ENCODE peak calls at places on chromosomes 12 and 14, in nine cellular contexts. S is stimulated activated CD8-positive, alpha-beta memory T cell treated with anti-CD3 and anti-CD28 coated beads, Interleukin-4, amount 100 ng/mL, for 1 hour; G is RWPE2; L is dorsolateral prefrontal cortex; Q is amniotic stem cell; I is D341Med; Y is G401; V is omental fat pad; D is non-pigmented ciliary epithelial cell. P is an unnamed sample.

GRCh38 chr14:102875652-102876051 is 46.8 kb upstream of the AMN start:
- DNase-seq in V (no peak), I (no peak), G (no peak), Y (no peak), D (no peak), Q (no peak), L (no peak), S (no peak), P (no peak)

GRCh38 chr14:89669209-89669608 is 252.2 kb upstream of the FOXN3 start:
- DNase-seq in Q (no peak), G (no peak), I (no peak), D (no peak), Y (no peak), L (peak; percentile 47), V (no peak), S (no peak), P (no peak)

GRCh38 chr12:8664228-8664963 is 1.8 kb upstream of the MFAP5 start:
- DNase-seq in Q (no peak), G (no peak), S (no peak), Y (peak; percentile 61), I (no peak), D (no peak), L (no peak), V (no peak), P (no peak)

GRCh38 chr14:19801118-19801464 is 2.5 kb upstream of the OR4N2 start:
- DNase-seq in Y (no peak), V (no peak), D (no peak), I (no peak), S (no peak), L (no peak), Q (no peak), G (no peak), P (no peak)

GRCh38 chr12:71201136-71201679 is 43.4 kb upstream of the TSPAN8 start:
- DNase-seq in S (no peak), I (no peak), D (no peak), L (no peak), V (no peak), G (no peak), Q (no peak), Y (no peak), P (no peak)

GRCh38 chr12:32889073-32889760 is 7.4 kb downstream of the PKP2 start:
- DNase-seq in Y (no peak), D (no peak), L (no peak), Q (no peak), S (no peak), G (no peak), I (no peak), V (no peak), P (no peak)

GRCh38 chr12:45827974-45828373 is 98.5 kb downstream of the ARID2 start:
- DNase-seq in D (no peak), L (no peak), Y (no peak), S (no peak), Q (no peak), G (no peak), I (no peak), V (no peak), P (no peak)

GRCh38 chr14:58969951-58970751 is 218.3 kb upstream of the DAAM1 start:
- DNase-seq in V (no peak), D (no peak), Q (no peak), G (no peak), I (no peak), L (no peak), S (no peak), Y (no peak), P (no peak)

GRCh38 chr12:55850893-55851292 is 8.2 kb upstream of the MMP19 start:
- DNase-seq in Q (no peak), D (peak; percentile 37), L (no peak), G (no peak), I (no peak), V (no peak), Y (no peak), S (no peak), P (no peak)

GRCh38 chr12:53232641-53233538 is 881 bp upstream of the RARG start:
- DNase-seq in D (no peak), G (no peak), V (no peak), Y (peak; percentile 76), Q (no peak), S (no peak), I (no peak), L (no peak), P (peak; percentile 58)

GRCh38 chr12:67288561-67288960 is 19.4 kb downstream of the CAND1 start:
- DNase-seq in Q (no peak), V (no peak), Y (no peak), I (no peak), L (no peak), D (no peak), G (no peak), S (no peak), P (no peak)

GRCh38 chr12:28550757-28551381 is 360.6 kb downstream of the CCDC91 start:
- DNase-seq in D (no peak), I (no peak), S (no peak), G (no peak), Y (no peak), V (no peak), Q (no peak), L (no peak), P (no peak)

GRCh38 chr12:119620490-119620889 is 26.9 kb downstream of the TMEM233 start:
- DNase-seq in S (no peak), Q (no peak), Y (no peak), G (no peak), D (no peak), L (no peak), V (no peak), I (no peak), P (no peak)

GRCh38 chr14:23801766-23802165 is 151.8 kb upstream of the DHRS4 start:
- DNase-seq in Y (no peak), V (no peak), G (no peak), D (no peak), S (no peak), L (no peak), I (no peak), Q (no peak), P (no peak)

GRCh38 chr12:64099430-64099829 is 122.7 kb downstream of the KICS2 start:
- DNase-seq in I (no peak), S (no peak), L (no peak), D (peak; percentile 81), V (no peak), Q (peak; percentile 67), Y (no peak), G (no peak), P (no peak)

GRCh38 chr12:104457746-104458644 is 1.2 kb downstream of the CHST11 start:
- DNase-seq in G (no peak), S (no peak), D (no peak), I (peak; percentile 77), Y (no peak), L (no peak), Q (no peak), V (no peak), P (no peak)

GRCh38 chr14:45247427-45247826 is 5.6 kb downstream of the MIS18BP1 start:
- DNase-seq in Y (no peak), D (no peak), V (no peak), S (no peak), L (no peak), I (no peak), Q (no peak), G (no peak), P (no peak)

GRCh38 chr12:112148031-112148513 is 22.7 kb downstream of the TRAFD1 start:
- DNase-seq in V (no peak), Y (no peak), I (no peak), G (no peak), L (no peak), S (no peak), D (peak; percentile 63), Q (no peak), P (no peak)

GRCh38 chr14:80636071-80636470 is 305.5 kb downstream of the CEP128 start:
- DNase-seq in D (no peak), Q (no peak), S (no peak), V (no peak), Y (no peak), I (no peak), G (no peak), L (no peak), P (no peak)

GRCh38 chr12:104547239-104547638 is 90.5 kb downstream of the CHST11 start:
- DNase-seq in Q (no peak), G (no peak), Y (no peak), L (no peak), V (no peak), I (no peak), D (no peak), S (no peak), P (no peak)

GRCh38 chr12:21539797-21540196 is 13.7 kb downstream of the SPX start:
- DNase-seq in I (no peak), Q (no peak), Y (no peak), D (no peak), G (no peak), L (no peak), V (no peak), S (no peak), P (no peak)

GRCh38 chr14:36519431-36520321 is at the start of gene NKX2-1:
- DNase-seq in D (no peak), S (no peak), I (peak; percentile 55), L (no peak), Y (no peak), Q (no peak), V (no peak), G (no peak), P (no peak)

GRCh38 chr14:24986206-24986893 is 63.6 kb downstream of the STXBP6 start:
- DNase-seq in V (no peak), G (no peak), Q (no peak), D (no peak), L (no peak), Y (no peak), I (no peak), S (no peak), P (no peak)

GRCh38 chr14:91204657-91205056 is 39.8 kb downstream of the GPR68 start:
- DNase-seq in S (no peak), D (no peak), Q (no peak), Y (no peak), G (no peak), L (no peak), I (peak; percentile 12), V (no peak), P (no peak)

GRCh38 chr14:58215191-58215914 is 15.4 kb downstream of the ACTR10 start:
- DNase-seq in Y (no peak), L (no peak), D (no peak), S (no peak), V (no peak), G (no peak), Q (no peak), I (no peak), P (no peak)

GRCh38 chr14:69315302-69315701 is 55.3 kb downstream of the GALNT16 start:
- DNase-seq in L (no peak), Y (no peak), S (no peak), I (no peak), Q (no peak), D (no peak), G (peak; percentile 54), V (no peak), P (no peak)

GRCh38 chr12:15192721-15193120 is 28.5 kb downstream of the RERG start:
- DNase-seq in Y (no peak), Q (no peak), D (no peak), V (no peak), I (no peak), L (no peak), S (no peak), G (no peak), P (no peak)

GRCh38 chr14:87628129-87628528 is 364.9 kb downstream of the GALC start:
- DNase-seq in S (no peak), I (no peak), G (no peak), Y (no peak), L (no peak), V (no peak), Q (no peak), D (no peak), P (no peak)

GRCh38 chr12:4015225-4016076 is 142.3 kb upstream of the PARP11 start:
- DNase-seq in Y (no peak), Q (no peak), I (no peak), V (no peak), S (no peak), D (no peak), G (no peak), L (no peak), P (no peak)

GRCh38 chr12:45415393-45415817 is 199.5 kb downstream of the ANO6 start:
- DNase-seq in S (no peak), Y (no peak), Q (peak; percentile 99), G (peak; percentile 89), I (no peak), V (no peak), L (no peak), D (peak; percentile 99), P (no peak)

GRCh38 chr12:31232361-31232965 is 93.5 kb downstream of the SINHCAF start:
- DNase-seq in Q (no peak), D (no peak), L (no peak), S (no peak), V (no peak), I (no peak), Y (no peak), G (no peak), P (no peak)

P was measured in substantia nigra.